ENCODE peak calls at places on chromosomes 11 and 22, in seven cellular contexts. Y is cardiac muscle cell, T is heart right ventricle, X is lower leg skin, M is choroid plexus epithelial cell, N is adipocyte, L is tibial artery. P is an unnamed sample.

GRCh38 chr22:37260939-37261338 is 16.9 kb upstream of the RAC2 start:
- DNase-seq in Y (peak), T (peak), X (no peak), M (peak), N (peak), L (peak), P (peak)

GRCh38 chr11:27497911-27498310 is 8.7 kb downstream of the LIN7C start:
- DNase-seq in Y (no peak), T (no peak), X (no peak), M (no peak), N (no peak), L (no peak), P (no peak)

GRCh38 chr11:132784441-132784840 is 747.9 kb downstream of the OPCML start:
- DNase-seq in Y (no peak), T (no peak), X (no peak), M (peak), N (peak), L (no peak), P (no peak)

GRCh38 chr11:118163494-118163893 is 10.9 kb upstream of the SCN4B start:
- DNase-seq in Y (no peak), T (no peak), X (no peak), M (no peak), N (no peak), L (no peak), P (no peak)

GRCh38 chr22:31179345-31179744 is 19.4 kb downstream of the RNF185 start:
- DNase-seq in Y (no peak), T (no peak), X (no peak), M (no peak), N (peak), L (no peak), P (no peak)

GRCh38 chr11:130003717-130004001 is 1.0 kb upstream of the PRDM10 start:
- DNase-seq in Y (no peak), T (no peak), X (no peak), M (no peak), N (no peak), L (no peak), P (no peak)

GRCh38 chr11:73194034-73194507 is 24.0 kb upstream of the P2RY2 start:
- DNase-seq in Y (no peak), T (no peak), X (peak), M (no peak), N (no peak), L (no peak), P (no peak)

GRCh38 chr11:47078751-47079524 is 97.7 kb downstream of the ARFGAP2 start:
- DNase-seq in Y (no peak), T (no peak), X (no peak), M (no peak), N (no peak), L (no peak), P (no peak)

GRCh38 chr11:44899959-44900358 is 50.7 kb downstream of the TP53I11 start:
- DNase-seq in Y (peak), T (no peak), X (no peak), M (peak), N (peak), L (no peak), P (no peak)

DNA sequence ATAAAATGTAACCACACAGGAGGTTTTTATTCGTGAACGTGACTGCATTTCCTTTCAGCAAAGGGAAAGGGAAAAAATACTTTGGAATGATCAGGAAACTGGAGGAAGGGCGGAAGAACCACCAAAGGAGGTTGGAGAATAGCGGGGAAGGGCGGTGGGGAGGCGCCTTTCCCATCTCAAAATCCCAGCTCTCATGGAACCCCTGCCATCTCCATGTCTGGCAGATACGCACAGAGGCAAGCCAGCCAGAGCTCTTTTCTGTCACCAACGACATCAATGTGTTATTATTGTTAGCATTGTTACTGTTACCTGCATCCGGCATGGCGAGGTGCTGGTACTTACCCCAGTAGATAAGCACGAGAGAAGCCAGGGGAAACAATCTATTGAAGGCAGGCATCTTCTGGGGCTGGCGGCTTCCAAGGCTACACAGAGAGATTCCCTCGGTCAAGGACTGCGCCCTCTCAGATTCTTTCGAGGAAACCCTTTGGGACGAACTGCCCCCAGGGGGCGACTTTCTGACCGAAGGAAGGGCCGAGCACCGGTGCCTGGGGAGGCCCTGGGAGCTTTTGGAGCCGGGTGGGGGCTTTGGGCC is 923 bp downstream of the SCN3B start:
- DNase-seq in Y (no peak), T (no peak), X (no peak), M (no peak), N (no peak), L (no peak), P (no peak)
- H3K4me3 ChIP-seq in Y (peak), T (peak), X (no peak), M (peak), N (peak), L (peak), P (peak)

DNA sequence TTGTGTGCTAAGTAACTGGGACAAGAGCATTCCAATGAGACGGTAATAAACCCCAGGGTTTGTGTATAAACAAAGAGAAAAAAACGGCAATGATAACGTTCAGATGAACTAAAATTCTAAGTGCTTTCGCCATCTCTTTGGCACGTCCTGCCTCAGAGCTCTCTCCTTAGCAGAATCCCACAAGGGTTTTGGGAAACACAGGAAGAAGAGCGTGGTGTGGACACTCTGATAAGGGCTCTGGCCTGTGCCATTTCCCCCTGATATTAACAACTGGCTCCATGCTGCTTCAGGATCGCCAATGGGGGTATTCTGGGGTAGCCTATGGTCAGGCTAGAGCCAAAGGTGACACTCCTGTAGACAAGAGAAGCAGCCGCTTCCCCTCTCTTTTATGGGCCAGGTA is 18.4 kb downstream of the ABCC8 start:
- DNase-seq in Y (no peak), T (no peak), X (no peak), M (no peak), N (no peak), L (no peak), P (no peak)
- H3K4me3 ChIP-seq in Y (no peak), T (no peak), X (no peak), M (no peak), N (peak), L (no peak), P (no peak)

GRCh38 chr22:26485013-26485412 is 1.3 kb downstream of the SRRD start:
- DNase-seq in Y (no peak), T (no peak), X (no peak), M (no peak), N (peak), L (no peak), P (no peak)

GRCh38 chr22:26484360-26484706 is 656 bp downstream of the SRRD start:
- DNase-seq in Y (no peak), T (no peak), X (no peak), M (peak), N (no peak), L (no peak), P (no peak)

GRCh38 chr22:26485991-26486390 is 2.3 kb downstream of the SRRD start:
- DNase-seq in Y (no peak), T (no peak), X (no peak), M (no peak), N (no peak), L (no peak), P (no peak)

GRCh38 chr22:26487996-26488395 is 4.3 kb downstream of the SRRD start:
- DNase-seq in Y (no peak), T (no peak), X (no peak), M (peak), N (no peak), L (no peak), P (no peak)

DNA sequence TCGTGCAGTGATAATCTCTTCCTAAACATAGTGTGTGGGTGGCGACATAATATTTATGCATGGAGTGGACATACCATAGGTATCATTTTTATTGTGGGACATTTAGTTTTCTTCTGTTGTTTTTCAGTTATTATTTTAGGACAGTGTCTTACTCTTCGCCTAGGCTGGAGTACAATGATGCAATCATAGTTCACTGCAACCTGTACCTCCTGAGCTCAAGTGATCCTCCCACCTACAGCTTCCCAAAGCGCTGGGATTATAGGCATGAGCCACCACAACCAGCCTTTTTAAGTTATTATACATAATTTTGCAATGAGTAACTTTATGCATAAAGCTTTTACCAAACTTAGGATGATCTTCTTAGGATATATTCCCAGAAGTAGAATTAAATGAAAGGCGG is 2.7 kb downstream of the SRRD start:
- DNase-seq in Y (no peak), T (no peak), X (no peak), M (no peak), N (no peak), L (no peak), P (no peak)
- H3K4me3 ChIP-seq in Y (no peak), T (no peak), X (no peak), M (no peak), N (no peak), L (no peak), P (no peak)

DNA sequence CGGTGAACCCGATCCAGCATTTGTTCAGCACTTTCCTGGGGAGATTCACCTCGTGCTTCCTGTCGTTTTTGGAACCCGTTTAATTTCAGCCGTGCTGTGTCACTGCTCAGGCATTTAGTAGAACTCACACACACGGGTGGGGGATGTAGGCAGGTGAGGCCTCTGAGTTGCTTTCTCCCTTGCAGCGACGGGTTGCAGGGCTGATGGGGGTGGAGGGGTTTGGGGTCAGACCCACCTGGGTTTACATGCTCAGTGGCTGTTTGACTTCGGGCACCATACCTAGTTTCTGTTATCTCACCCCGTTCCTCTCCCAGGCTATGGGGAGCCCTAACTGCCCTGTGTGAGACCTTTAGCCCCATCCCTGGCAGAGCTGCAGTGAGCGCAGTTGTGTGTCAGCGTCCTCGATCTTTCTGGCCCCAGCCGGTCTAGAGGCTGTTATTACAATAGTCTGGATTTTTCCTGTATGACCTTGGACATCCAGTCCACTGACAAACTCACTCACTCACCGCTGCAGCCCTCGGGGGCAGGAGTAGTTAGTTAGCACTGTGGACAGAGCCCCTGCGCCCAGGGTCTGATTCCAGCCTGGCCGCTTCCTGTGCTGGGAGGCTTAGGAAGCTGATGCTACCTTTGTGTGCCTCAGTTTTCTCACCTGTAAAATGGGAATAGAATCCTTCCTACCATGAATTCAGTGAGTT is 2.6 kb downstream of the LRP5 start:
- DNase-seq in Y (peak), T (no peak), X (no peak), M (peak), N (no peak), L (no peak), P (peak)
- H3K4me3 ChIP-seq in Y (no peak), T (peak), X (no peak), M (no peak), N (peak), L (peak), P (no peak)

DNA sequence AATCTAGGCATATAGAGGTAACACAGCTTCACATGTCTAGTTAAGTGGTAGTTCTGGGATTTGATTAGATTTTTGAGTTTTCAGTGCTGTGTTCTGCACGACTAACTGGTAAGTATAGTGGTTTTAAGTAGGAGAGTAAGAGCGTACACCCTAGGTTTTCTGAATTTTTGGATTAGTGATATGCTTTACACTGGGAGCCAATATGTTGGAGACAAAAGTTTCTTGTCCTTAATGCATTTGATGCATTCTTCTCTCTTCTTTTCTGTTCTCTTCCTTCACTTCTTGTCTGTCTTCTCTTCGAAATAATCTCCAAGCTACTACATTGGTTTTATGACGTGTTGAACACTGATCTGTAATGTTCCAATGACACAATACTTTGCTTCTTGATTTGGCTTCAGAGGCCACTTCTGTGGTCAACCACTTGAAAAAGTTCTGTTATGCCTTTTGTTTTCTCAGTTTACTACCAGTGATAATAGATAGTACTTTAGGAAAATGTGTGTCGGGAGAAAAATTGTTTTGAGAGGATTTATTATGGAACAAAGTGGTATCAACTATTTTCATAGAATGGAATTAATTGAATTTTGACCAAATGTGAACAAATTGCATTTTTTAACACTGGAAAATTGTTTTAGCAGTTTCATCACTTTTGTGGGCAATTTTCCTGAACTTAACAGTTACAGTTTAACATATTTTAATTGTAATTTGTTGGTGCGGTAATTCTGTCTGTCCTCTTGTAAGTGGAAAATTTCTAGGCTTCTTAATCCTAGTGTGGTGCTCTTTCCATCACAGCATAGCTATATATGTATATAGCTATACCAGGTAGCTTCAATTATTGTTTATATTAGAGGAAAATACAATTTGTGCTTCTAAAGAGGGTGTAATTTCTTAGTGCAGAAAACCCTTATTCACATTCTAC is 2.6 kb downstream of the PDE3B start:
- DNase-seq in Y (no peak), T (no peak), X (no peak), M (no peak), N (no peak), L (no peak), P (no peak)
- H3K4me3 ChIP-seq in Y (peak), T (peak), X (no peak), M (no peak), N (peak), L (no peak), P (peak)

DNA sequence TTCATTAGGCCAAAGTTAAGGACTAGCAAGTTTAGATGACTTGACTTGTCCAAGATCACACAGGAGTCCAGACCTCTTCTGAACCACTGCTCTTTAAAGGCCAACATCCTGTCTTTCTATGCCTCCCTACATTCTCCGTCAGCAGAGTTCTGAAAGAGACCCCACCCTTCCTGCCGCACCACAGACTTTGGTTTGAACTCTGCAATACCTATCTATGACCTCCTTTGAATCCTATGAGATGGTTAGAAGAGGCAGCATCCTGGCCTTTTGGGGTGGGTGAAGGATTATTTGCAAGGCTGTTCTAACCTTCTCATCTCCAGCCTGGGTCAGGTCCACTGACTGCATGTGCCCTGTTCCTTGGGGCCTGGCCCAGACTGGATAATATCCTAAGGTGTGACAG is 4.3 kb upstream of the RRM1 start:
- DNase-seq in Y (no peak), T (no peak), X (no peak), M (no peak), N (no peak), L (no peak), P (no peak)
- H3K4me3 ChIP-seq in Y (no peak), T (no peak), X (no peak), M (no peak), N (no peak), L (no peak), P (no peak)

GRCh38 chr11:14973621-14974020 is 1.5 kb upstream of the CALCA start:
- DNase-seq in Y (peak), T (peak), X (no peak), M (peak), N (no peak), L (no peak), P (no peak)
- H3K4me3 ChIP-seq in Y (peak), T (peak), X (no peak), M (no peak), N (no peak), L (peak), P (no peak)

GRCh38 chr11:133840479-133840941 is 4.8 kb downstream of the SPATA19 start:
- DNase-seq in Y (no peak), T (no peak), X (peak), M (no peak), N (no peak), L (no peak), P (no peak)

GRCh38 chr11:133841279-133842043 is 3.9 kb downstream of the SPATA19 start:
- DNase-seq in Y (no peak), T (no peak), X (peak), M (no peak), N (no peak), L (no peak), P (no peak)

GRCh38 chr11:133842730-133843129 is 2.6 kb downstream of the SPATA19 start:
- DNase-seq in Y (no peak), T (no peak), X (peak), M (no peak), N (no peak), L (no peak), P (no peak)

GRCh38 chr11:133843454-133843987 is 1.8 kb downstream of the SPATA19 start:
- DNase-seq in Y (no peak), T (no peak), X (peak), M (no peak), N (no peak), L (no peak), P (no peak)

DNA sequence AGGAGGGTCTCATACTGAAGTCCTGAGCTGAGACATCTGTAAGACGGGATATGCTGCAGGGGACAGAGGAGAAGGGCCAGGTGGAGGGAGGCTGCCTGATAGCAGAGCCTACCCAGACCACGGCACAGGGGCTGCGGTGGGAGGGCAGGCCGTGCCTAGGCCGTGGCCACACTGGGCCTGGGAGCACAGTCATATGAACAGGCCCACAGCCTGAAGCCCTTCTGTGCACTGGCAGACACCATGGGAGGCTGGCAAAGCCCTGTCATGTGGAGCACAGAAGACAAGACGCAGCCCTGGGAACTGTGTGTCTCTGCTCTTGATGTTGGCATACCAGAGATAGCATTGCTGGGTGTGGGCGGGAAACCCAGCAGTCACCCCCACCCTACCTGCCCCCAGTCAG is 3.3 kb downstream of the SPATA19 start:
- DNase-seq in Y (no peak), T (no peak), X (peak), M (no peak), N (no peak), L (no peak), P (no peak)
- H3K4me3 ChIP-seq in Y (no peak), T (no peak), X (no peak), M (no peak), N (no peak), L (no peak), P (no peak)

GRCh38 chr11:376531-377173 is 7.4 kb downstream of the B4GALNT4 start:
- DNase-seq in Y (no peak), T (peak), X (no peak), M (no peak), N (no peak), L (no peak), P (no peak)
- H3K4me3 ChIP-seq in Y (no peak), T (no peak), X (no peak), M (no peak), N (no peak), L (no peak), P (no peak)